ENCODE peak calls at places on chromosomes 11 and 22, in seven cellular contexts. E, M, H, B, Y, T and U are unnamed samples.

GRCh38 chr11:70064011-70064725 is 13.9 kb upstream of the ANO1 start:
- DNase-seq in E (no peak), M (no peak), H (no peak), B (no peak), Y (no peak), T (no peak), U (no peak)

GRCh38 chr11:116787786-116788486 is at the start of gene ZPR1:
- DNase-seq in E (peak; percentile 80), M (peak; percentile 82), H (peak; percentile 91), B (peak; percentile 95), Y (peak; percentile 87), T (peak; percentile 78), U (no peak)

GRCh38 chr11:112795142-112795815 is 165.9 kb upstream of the NCAM1 start:
- DNase-seq in E (no peak), M (peak; percentile 57), H (no peak), B (no peak), Y (no peak), T (no peak), U (no peak)

GRCh38 chr11:93166194-93166593 is 31.6 kb downstream of the SLC36A4 start:
- DNase-seq in E (no peak), M (no peak), H (no peak), B (no peak), Y (no peak), T (no peak), U (no peak)

GRCh38 chr22:28799834-28800307 is 498 bp downstream of the XBP1 start:
- DNase-seq in E (peak; percentile 71), M (no peak), H (no peak), B (peak; percentile 87), Y (no peak), T (no peak), U (no peak)

GRCh38 chr11:74819400-74819799 is 70.8 kb downstream of the RNF169 start:
- DNase-seq in E (no peak), M (no peak), H (no peak), B (no peak), Y (no peak), T (no peak), U (no peak)

GRCh38 chr11:60910281-60910687 is 3.7 kb upstream of the TMEM109 start:
- DNase-seq in E (no peak), M (no peak), H (no peak), B (no peak), Y (no peak), T (no peak), U (no peak)

GRCh38 chr22:27317156-27317555 is 484.4 kb downstream of the MN1 start:
- DNase-seq in E (no peak), M (no peak), H (no peak), B (no peak), Y (no peak), T (no peak), U (no peak)

GRCh38 chr22:48345631-48346030 is 1482.0 kb downstream of the BRD1 start:
- DNase-seq in E (no peak), M (no peak), H (no peak), B (no peak), Y (no peak), T (no peak), U (no peak)

GRCh38 chr22:35995345-35995744 is 33.3 kb downstream of the RBFOX2 start:
- DNase-seq in E (no peak), M (no peak), H (no peak), B (no peak), Y (no peak), T (no peak), U (no peak)

GRCh38 chr22:35995772-35996171 is 32.9 kb downstream of the RBFOX2 start:
- DNase-seq in E (peak; percentile 35), M (no peak), H (no peak), B (no peak), Y (no peak), T (no peak), U (no peak)

GRCh38 chr22:35997438-35997837 is 31.2 kb downstream of the RBFOX2 start:
- DNase-seq in E (no peak), M (no peak), H (no peak), B (no peak), Y (no peak), T (no peak), U (no peak)

GRCh38 chr22:35998748-35999147 is 29.9 kb downstream of the RBFOX2 start:
- DNase-seq in E (no peak), M (no peak), H (no peak), B (no peak), Y (no peak), T (no peak), U (no peak)

DNA sequence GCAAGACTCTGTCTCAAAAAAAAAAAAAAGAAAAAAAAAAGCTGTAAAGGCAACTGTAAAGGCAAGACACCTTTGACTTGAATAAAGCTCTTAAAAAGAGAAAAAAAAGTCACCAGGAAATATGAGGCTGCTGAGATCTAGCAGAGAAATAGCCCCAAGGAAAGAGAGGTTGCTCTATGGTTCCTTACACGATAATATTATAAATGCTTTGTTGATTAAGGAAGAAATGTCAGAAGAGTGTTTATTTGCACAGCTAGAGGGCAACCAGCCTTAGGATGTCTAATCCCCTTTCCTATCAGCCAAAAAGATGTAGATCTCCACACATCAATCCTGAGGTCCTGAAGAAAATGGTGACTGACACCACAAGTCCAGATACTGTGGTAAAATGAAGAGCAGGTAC is 32.0 kb downstream of the RBFOX2 start:
- DNase-seq in E (no peak), M (no peak), H (no peak), B (no peak), Y (no peak), T (no peak), U (no peak)
- H3K27ac ChIP-seq in E (no peak overlapping the region), M (no peak overlapping the region), H (no peak overlapping the region), B (peak overlapping the region; percentile 58), Y (no peak overlapping the region), T (no peak overlapping the region), U (no peak overlapping the region)

DNA sequence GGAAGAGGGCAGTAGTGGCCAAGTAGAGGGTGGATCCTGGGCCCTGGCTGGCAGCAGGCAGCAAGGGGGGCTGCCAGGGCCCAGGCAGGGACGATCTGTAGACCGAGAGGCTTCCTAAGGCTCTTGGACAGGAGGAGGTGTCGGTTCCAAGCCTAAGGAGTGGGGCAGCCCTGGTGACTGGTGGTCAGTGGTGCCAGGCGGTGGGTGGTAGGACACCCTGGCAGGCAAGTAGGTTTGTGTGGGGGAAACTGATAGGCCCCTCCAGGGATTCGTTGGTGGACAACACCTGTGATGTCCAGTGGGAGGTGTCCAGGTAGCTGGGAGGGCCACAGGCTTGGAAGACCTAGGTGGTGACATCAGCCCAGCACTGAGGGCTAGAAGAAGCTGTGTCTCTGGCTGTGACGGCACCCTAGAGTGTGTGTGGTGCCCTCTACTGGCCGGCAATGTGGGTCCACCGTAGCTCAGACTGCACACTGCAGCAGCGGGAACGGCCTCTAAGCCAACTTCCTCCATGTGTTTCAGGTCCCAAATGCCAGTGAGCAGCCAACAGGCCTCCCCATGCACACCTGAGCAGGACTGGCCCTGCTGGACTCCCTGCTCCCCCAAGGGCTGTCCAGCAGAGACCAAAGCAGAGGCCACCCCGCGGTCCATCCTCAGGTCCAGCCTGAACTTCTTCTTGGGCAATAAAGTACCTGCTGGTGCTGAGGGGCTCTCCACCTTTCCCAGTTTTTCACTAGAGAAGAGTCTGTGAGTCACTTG is 9.4 kb upstream of the SAMM50 start:
- DNase-seq in E (peak; percentile 57), M (peak; percentile 72), H (peak; percentile 70), B (peak; percentile 78), Y (peak; percentile 32), T (no peak), U (no peak)
- H3K27ac ChIP-seq in E (no peak overlapping the region), M (no peak overlapping the region), H (no peak overlapping the region), B (no peak overlapping the region), Y (no peak overlapping the region), T (no peak overlapping the region), U (no peak overlapping the region)

GRCh38 chr22:41841085-41841712 is 8.3 kb downstream of the SREBF2 start:
- DNase-seq in E (no peak), M (peak; percentile 40), H (no peak), B (no peak), Y (no peak), T (no peak), U (no peak)
- H3K27ac ChIP-seq in E (no peak overlapping the region), M (peak overlapping the region; percentile 59), H (no peak overlapping the region), B (peak overlapping the region; percentile 43), Y (no peak overlapping the region), T (no peak overlapping the region), U (peak overlapping the region; percentile 92)

DNA sequence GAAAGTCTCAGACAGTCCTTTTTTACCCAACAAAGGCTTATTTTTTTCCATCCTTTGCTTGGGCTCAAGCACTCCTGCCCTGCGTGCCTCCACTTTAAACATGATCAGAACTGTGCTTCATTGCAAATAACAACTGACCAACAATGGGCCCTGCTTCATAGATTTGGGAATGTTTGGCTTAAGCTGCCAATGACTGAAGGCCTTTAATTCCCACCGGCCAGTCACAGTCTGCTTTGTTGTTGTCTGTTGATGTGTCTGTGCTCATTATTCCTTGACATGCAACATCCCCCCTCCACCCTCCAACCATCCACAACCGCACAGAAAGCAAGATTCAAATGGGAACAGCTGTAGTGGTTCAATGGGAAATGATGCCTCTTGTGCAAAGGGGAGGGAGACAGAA is 23.1 kb downstream of the PAX6 start:
- DNase-seq in E (no peak), M (no peak), H (no peak), B (no peak), Y (no peak), T (no peak), U (no peak)
- H3K27ac ChIP-seq in E (no peak overlapping the region), M (no peak overlapping the region), H (no peak overlapping the region), B (no peak overlapping the region), Y (no peak overlapping the region), T (no peak overlapping the region), U (no peak overlapping the region)

DNA sequence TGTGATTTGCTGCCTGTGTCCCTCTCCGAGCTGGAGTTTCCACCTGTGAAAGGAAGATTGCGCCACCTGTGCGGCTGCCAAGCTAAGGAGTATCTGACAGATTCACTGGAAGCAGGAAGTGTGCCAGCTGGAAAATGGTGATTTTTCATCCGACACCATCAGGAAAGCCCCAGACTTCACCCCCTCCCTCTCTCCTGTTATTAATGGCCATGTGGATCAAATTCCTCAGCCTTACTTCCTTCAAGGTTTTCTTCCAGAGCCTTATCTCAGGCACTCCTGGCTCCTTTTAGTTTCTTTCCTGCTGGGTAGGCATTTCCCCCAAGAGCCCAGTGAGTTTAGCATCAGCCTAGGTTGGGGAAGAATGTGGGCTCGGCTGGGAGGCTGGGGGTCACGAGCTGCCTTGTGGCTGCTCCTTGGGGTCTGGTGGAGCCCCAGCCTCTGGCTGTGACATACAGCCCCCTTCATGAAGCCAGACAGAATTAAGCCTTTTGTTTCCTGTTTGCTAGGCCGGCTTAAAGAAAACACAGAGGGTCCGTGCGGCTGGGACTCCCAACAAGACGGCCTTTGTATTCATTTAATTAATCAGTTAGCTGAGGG is 37.1 kb downstream of the PKNOX2 start:
- DNase-seq in E (peak; percentile 83), M (no peak), H (no peak), B (peak; percentile 32), Y (no peak), T (no peak), U (no peak)
- H3K27ac ChIP-seq in E (peak overlapping the region; percentile 78), M (no peak overlapping the region), H (no peak overlapping the region), B (no peak overlapping the region), Y (no peak overlapping the region), T (no peak overlapping the region), U (no peak overlapping the region)

GRCh38 chr11:111348147-111348546 is 30.9 kb downstream of the POU2AF1 start:
- DNase-seq in E (no peak), M (no peak), H (no peak), B (no peak), Y (no peak), T (no peak), U (no peak)
- H3K27ac ChIP-seq in E (no peak overlapping the region), M (no peak overlapping the region), H (no peak overlapping the region), B (no peak overlapping the region), Y (no peak overlapping the region), T (no peak overlapping the region), U (no peak overlapping the region)

GRCh38 chr11:123725995-123726655 is 15.3 kb downstream of the ZNF202 start:
- DNase-seq in E (no peak), M (no peak), H (no peak), B (no peak), Y (no peak), T (no peak), U (no peak)
- H3K27ac ChIP-seq in E (no peak overlapping the region), M (no peak overlapping the region), H (no peak overlapping the region), B (no peak overlapping the region), Y (no peak overlapping the region), T (no peak overlapping the region), U (no peak overlapping the region)